ENCODE peak calls at places on chromosomes 5 and 9, in five cellular contexts. G is RCC 7860; P is A673; A is activated T-helper 9 cell treated with anti-CD3 and anti-CD28 coated beads, Interleukin-2, amount 50 U/mL, for 16 hours; U is NCI-H460. R is an unnamed sample.

GRCh38 chr5:109167586-109167985 is 242.2 kb downstream of the PJA2 start:
- DNase-seq in G (no peak), P (peak), A (no peak), U (no peak), R (no peak)

GRCh38 chr5:136631176-136631575 is 265.8 kb upstream of the TRPC7 start:
- DNase-seq in G (no peak), P (no peak), A (no peak), U (no peak), R (no peak)

GRCh38 chr9:123816817-123817472 is 113.0 kb downstream of the DENND1A start:
- DNase-seq in G (no peak), P (no peak), A (no peak), U (no peak), R (no peak)

GRCh38 chr5:116379306-116379705 is 195.3 kb downstream of the SEMA6A start:
- DNase-seq in G (no peak), P (no peak), A (no peak), U (no peak), R (no peak)

GRCh38 chr9:16213781-16214515 is 656.5 kb downstream of the BNC2 start:
- DNase-seq in G (no peak), P (no peak), A (no peak), U (no peak), R (no peak)

GRCh38 chr5:6096101-6096500 is 282.2 kb downstream of the MED10 start:
- DNase-seq in G (no peak), P (no peak), A (no peak), U (no peak), R (no peak)

GRCh38 chr5:125713406-125713805 is 709.8 kb upstream of the GRAMD2B start:
- DNase-seq in G (no peak), P (no peak), A (no peak), U (no peak), R (no peak)

GRCh38 chr5:179131886-179132585 is 71.9 kb downstream of the ZNF354C start:
- DNase-seq in G (no peak), P (no peak), A (no peak), U (no peak), R (no peak)

GRCh38 chr5:133741396-133741795 is 129.1 kb upstream of the FSTL4 start:
- DNase-seq in G (no peak), P (no peak), A (no peak), U (no peak), R (no peak)

GRCh38 chr5:74357827-74358226 is 282.7 kb downstream of the ENC1 start:
- DNase-seq in G (no peak), P (no peak), A (no peak), U (no peak), R (no peak)

GRCh38 chr9:134492281-134492691 is 149.3 kb upstream of the COL5A1 start:
- DNase-seq in G (no peak), P (peak), A (no peak), U (no peak), R (no peak)

GRCh38 chr5:142851731-142852130 is 81.6 kb downstream of the ARHGAP26 start:
- DNase-seq in G (no peak), P (no peak), A (no peak), U (no peak), R (no peak)

GRCh38 chr9:88661759-88662158 is 126.8 kb downstream of the NXNL2 start:
- DNase-seq in G (no peak), P (peak), A (no peak), U (no peak), R (no peak)

GRCh38 chr5:143037071-143037470 is 266.9 kb downstream of the ARHGAP26 start:
- DNase-seq in G (peak), P (no peak), A (no peak), U (no peak), R (no peak)

GRCh38 chr5:59533730-59534108 is 359.8 kb downstream of the PDE4D start:
- DNase-seq in G (no peak), P (no peak), A (no peak), U (no peak), R (no peak)

GRCh38 chr9:129334744-129335080 is 156.7 kb upstream of the IER5L start:
- DNase-seq in G (no peak), P (no peak), A (no peak), U (no peak), R (no peak)

GRCh38 chr5:77693913-77694312 is 55.4 kb upstream of the OTP start:
- DNase-seq in G (no peak), P (no peak), A (no peak), U (no peak), R (no peak)

GRCh38 chr9:113187935-113188595 is 33.0 kb downstream of the FKBP15 start:
- DNase-seq in G (peak), P (peak), A (no peak), U (peak), R (peak)

GRCh38 chr5:24832021-24832420 is 187.2 kb upstream of the CDH10 start:
- DNase-seq in G (no peak), P (no peak), A (no peak), U (peak), R (no peak)

GRCh38 chr5:178114325-178115135 is 1.2 kb downstream of the N4BP3 start:
- DNase-seq in G (no peak), P (no peak), A (peak), U (no peak), R (no peak)

R was measured in SK-MEL-5.